ENCODE peak calls at places on chromosomes 5 and 9, in four cellular contexts. X is T-helper 2 cell; N is activated CD4-positive, alpha-beta T cell treated with anti-CD3 and anti-CD28 coated beads for 24 hours; U is heart right ventricle. L is an unnamed sample.

GRCh38 chr9:87108639-87109038 is 161.3 kb upstream of the GAS1 start:
- DNase-seq in X (no peak), N (no peak), U (no peak), L (no peak)

GRCh38 chr5:180314106-180314505 is 22.2 kb upstream of the MAPK9 start:
- DNase-seq in X (no peak), N (no peak), U (no peak), L (peak)

GRCh38 chr5:163190283-163190682 is 247.1 kb upstream of the CCNG1 start:
- DNase-seq in X (no peak), N (no peak), U (no peak), L (no peak)

GRCh38 chr9:16410601-16411285 is 459.7 kb downstream of the BNC2 start:
- DNase-seq in X (no peak), N (no peak), U (no peak), L (no peak)

GRCh38 chr5:72848474-72849428 is 32.3 kb downstream of the TNPO1 start:
- DNase-seq in X (peak), N (peak), U (peak), L (peak)

GRCh38 chr9:36191290-36191645 is 547 bp downstream of the CLTA start:
- DNase-seq in X (peak), N (peak), U (peak), L (peak)

GRCh38 chr5:131368866-131369265 is 105.0 kb downstream of the CDC42SE2 start:
- DNase-seq in X (no peak), N (no peak), U (no peak), L (no peak)

GRCh38 chr9:134315716-134316443 is 10.4 kb upstream of the RXRA start:
- DNase-seq in X (no peak), N (no peak), U (peak), L (no peak)

GRCh38 chr5:111254613-111255012 is 30.4 kb downstream of the CAMK4 start:
- DNase-seq in X (peak), N (peak), U (no peak), L (no peak)

GRCh38 chr5:6243706-6244105 is 134.6 kb downstream of the MED10 start:
- DNase-seq in X (no peak), N (no peak), U (no peak), L (no peak)

GRCh38 chr5:56012281-56012963 is 17.7 kb upstream of the IL6ST start:
- DNase-seq in X (peak), N (no peak), U (no peak), L (no peak)

GRCh38 chr9:87036482-87036881 is 89.2 kb upstream of the GAS1 start:
- DNase-seq in X (no peak), N (no peak), U (no peak), L (no peak)

GRCh38 chr5:53031695-53032096 is 42.5 kb downstream of the ITGA2 start:
- DNase-seq in X (no peak), N (no peak), U (no peak), L (no peak)

GRCh38 chr5:37774912-37775483 is 64.8 kb downstream of the GDNF start:
- DNase-seq in X (no peak), N (peak), U (no peak), L (peak)

GRCh38 chr9:24009322-24009721 is 183.3 kb upstream of the ELAVL2 start:
- DNase-seq in X (no peak), N (no peak), U (no peak), L (no peak)

GRCh38 chr9:120379611-120380010 is 200.4 kb downstream of the CDK5RAP2 start:
- DNase-seq in X (no peak), N (no peak), U (no peak), L (no peak)

GRCh38 chr5:33928283-33928682 is 7.9 kb upstream of the RXFP3 start:
- DNase-seq in X (no peak), N (no peak), U (no peak), L (no peak)

GRCh38 chr5:68953151-68953884 is 140.5 kb upstream of the SLC30A5 start:
- DNase-seq in X (no peak), N (no peak), U (no peak), L (no peak)

GRCh38 chr5:74766348-74766886 is 500 bp downstream of the GFM2 start:
- DNase-seq in X (no peak), N (no peak), U (no peak), L (peak)

GRCh38 chr9:24035816-24036215 is 209.8 kb upstream of the ELAVL2 start:
- DNase-seq in X (no peak), N (no peak), U (no peak), L (no peak)

GRCh38 chr9:112327718-112328450 is 5.5 kb downstream of the PTBP3 start:
- DNase-seq in X (no peak), N (no peak), U (no peak), L (no peak)

GRCh38 chr5:40240111-40240510 is 439.6 kb upstream of the PTGER4 start:
- DNase-seq in X (no peak), N (peak), U (no peak), L (no peak)

GRCh38 chr9:91978739-91979414 is 28.8 kb upstream of the ROR2 start:
- DNase-seq in X (no peak), N (no peak), U (no peak), L (peak)

GRCh38 chr9:116450378-116451139 is 236.5 kb upstream of the TRIM32 start:
- DNase-seq in X (no peak), N (no peak), U (no peak), L (no peak)

GRCh38 chr9:108142504-108143201 is 653.1 kb upstream of the KLF4 start:
- DNase-seq in X (no peak), N (no peak), U (peak), L (peak)

GRCh38 chr5:10934789-10935355 is 173.8 kb upstream of the DAP start:
- DNase-seq in X (no peak), N (no peak), U (no peak), L (no peak)

GRCh38 chr5:66364186-66364585 is 220.1 kb downstream of the SREK1 start:
- DNase-seq in X (no peak), N (no peak), U (no peak), L (no peak)

GRCh38 chr9:121895836-121896544 is 197.1 kb downstream of the TTLL11 start:
- DNase-seq in X (no peak), N (no peak), U (peak), L (peak)

GRCh38 chr5:131491749-131492148 is 143.3 kb downstream of the RAPGEF6 start:
- DNase-seq in X (no peak), N (no peak), U (no peak), L (no peak)

GRCh38 chr9:14111670-14112069 is 202.3 kb downstream of the NFIB start:
- DNase-seq in X (no peak), N (no peak), U (no peak), L (no peak)

GRCh38 chr5:27217160-27217956 is 179.0 kb upstream of the CDH9 start:
- DNase-seq in X (no peak), N (no peak), U (no peak), L (no peak)

GRCh38 chr5:95184924-95185323 is 100.0 kb downstream of the MCTP1 start:
- DNase-seq in X (no peak), N (no peak), U (no peak), L (no peak)

L was measured in GM23338.